ENCODE peak calls at places on chromosome 12, in four cellular contexts. J is stimulated activated CD4-positive, alpha-beta T cell treated with anti-CD3 and anti-CD28 coated beads, Interleukin-4, amount 100 ng/mL, for 24 hours; B is cardiac fibroblast; Y is T-helper 2 cell. N is an unnamed sample.

GRCh38 chr12:16385779-16386646 is 38.6 kb downstream of the MGST1 start:
- DNase-seq in J (no peak), B (peak; percentile 87), Y (no peak), N (no peak)

GRCh38 chr12:43029971-43030370 is 440.4 kb upstream of the PRICKLE1 start:
- DNase-seq in J (no peak), B (no peak), Y (no peak), N (no peak)

GRCh38 chr12:111401167-111401605 is 4.5 kb upstream of the SH2B3 start:
- DNase-seq in J (no peak), B (no peak), Y (no peak), N (no peak)

GRCh38 chr12:66678640-66679268 is at the start of gene GRIP1:
- DNase-seq in J (no peak), B (no peak), Y (no peak), N (no peak)

GRCh38 chr12:58764100-58764953 is 156.0 kb downstream of the LRIG3 start:
- DNase-seq in J (no peak), B (no peak), Y (no peak), N (no peak)

GRCh38 chr12:24920141-24920540 is 28.8 kb downstream of the BCAT1 start:
- DNase-seq in J (no peak), B (no peak), Y (no peak), N (no peak)

GRCh38 chr12:67827820-67828383 is 161.3 kb upstream of the IFNG-AS1 start:
- DNase-seq in J (peak; percentile 76), B (peak; percentile 82), Y (no peak), N (no peak)

GRCh38 chr12:132592261-132592970 is 18.0 kb downstream of the LRCOL1 start:
- DNase-seq in J (no peak), B (no peak), Y (no peak), N (no peak)

GRCh38 chr12:73659802-73660201 is 877.8 kb upstream of the ATXN7L3B start:
- DNase-seq in J (no peak), B (no peak), Y (no peak), N (no peak)

GRCh38 chr12:49296836-49297694 is 2.1 kb downstream of the PRPH start:
- DNase-seq in J (no peak), B (no peak), Y (peak; percentile 12), N (peak; percentile 20)

GRCh38 chr12:4323400-4323799 is 2.4 kb downstream of the TIGAR start:
- DNase-seq in J (no peak), B (no peak), Y (no peak), N (no peak)

N was measured in T-helper 9 cell.